ENCODE peak calls at places on chromosomes 12 and 14, in six cellular contexts. T is choroid plexus epithelial cell, S is HCT116, G is heart right ventricle, B is type B pancreatic cell, W is EL. Q is an unnamed sample.

GRCh38 chr12:96258451-96258933 is 64.3 kb downstream of the ELK3 start:
- DNase-seq in T (peak), S (no peak), G (peak), W (peak), B (no peak), Q (peak)

GRCh38 chr12:25264015-25264582 is 13.4 kb upstream of the KRAS start:
- DNase-seq in T (no peak), B (no peak), G (no peak), S (no peak), W (no peak), Q (no peak)

GRCh38 chr14:61381589-61381988 is 60.2 kb downstream of the PRKCH start:
- DNase-seq in T (no peak), S (no peak), G (no peak), B (no peak), W (no peak), Q (no peak)

GRCh38 chr14:60647081-60647836 is 2.0 kb downstream of the SIX1 start:
- DNase-seq in S (no peak), T (peak), B (no peak), G (no peak), W (peak), Q (no peak)

GRCh38 chr14:26286806-26287205 is 311.0 kb downstream of the NOVA1 start:
- DNase-seq in W (no peak), B (no peak), S (no peak), T (peak), G (no peak), Q (no peak)

GRCh38 chr14:97878727-97879126 is 1081.5 kb downstream of the VRK1 start:
- DNase-seq in W (no peak), S (no peak), B (no peak), T (no peak), G (peak), Q (no peak)

GRCh38 chr14:100781952-100782351 is 44.0 kb upstream of the MEG3 start:
- DNase-seq in G (no peak), W (no peak), S (no peak), T (no peak), B (no peak), Q (no peak)

GRCh38 chr12:88188180-88188579 is 46.1 kb downstream of the TMTC3 start:
- DNase-seq in S (no peak), B (no peak), G (no peak), T (peak), W (peak), Q (no peak)

GRCh38 chr12:18753481-18754117 is 15.7 kb downstream of the CAPZA3 start:
- DNase-seq in B (no peak), W (no peak), T (peak), S (no peak), G (peak), Q (peak)

GRCh38 chr12:115377230-115377629 is 693.3 kb upstream of the TBX3 start:
- DNase-seq in T (no peak), B (no peak), S (no peak), W (no peak), G (no peak), Q (no peak)

GRCh38 chr12:26810330-26810729 is 22.7 kb downstream of the ITPR2 start:
- DNase-seq in T (peak), S (no peak), B (no peak), G (peak), W (peak), Q (peak)

GRCh38 chr14:103552011-103552797 is 10.3 kb downstream of the BAG5 start:
- DNase-seq in S (no peak), B (no peak), W (peak), G (no peak), T (no peak), Q (peak)

GRCh38 chr12:67943295-67943892 is 45.9 kb upstream of the IFNG-AS1 start:
- DNase-seq in G (peak), B (no peak), S (peak), T (peak), W (peak), Q (no peak)

GRCh38 chr12:80412343-80412953 is 31.6 kb upstream of the PTPRQ start:
- DNase-seq in B (no peak), G (peak), W (peak), T (peak), S (peak), Q (no peak)

GRCh38 chr14:35879654-35880249 is 53.6 kb downstream of the BRMS1L start:
- DNase-seq in B (no peak), S (peak), T (peak), W (peak), G (no peak), Q (no peak)

GRCh38 chr12:80598004-80598606 is 109.3 kb upstream of the MYF6 start:
- DNase-seq in W (peak), S (peak), G (no peak), B (no peak), T (peak), Q (no peak)

GRCh38 chr14:44662250-44662891 is 155.3 kb upstream of the FSCB start:
- DNase-seq in G (no peak), T (no peak), W (no peak), S (no peak), B (no peak), Q (no peak)

GRCh38 chr14:23641915-23642588 is 5.9 kb downstream of the DHRS2 start:
- DNase-seq in T (no peak), G (no peak), W (no peak), B (no peak), S (no peak), Q (no peak)

GRCh38 chr12:82130763-82131162 is 227.4 kb downstream of the CCDC59 start:
- DNase-seq in B (no peak), G (no peak), W (no peak), T (no peak), S (no peak), Q (no peak)

GRCh38 chr12:50740307-50740706 is 23.6 kb upstream of the ATF1 start:
- DNase-seq in W (peak), G (no peak), S (no peak), B (no peak), T (no peak), Q (no peak)

GRCh38 chr12:39572551-39572950 is 47.1 kb downstream of the ABCD2 start:
- DNase-seq in B (no peak), G (no peak), S (no peak), T (no peak), W (no peak), Q (no peak)

GRCh38 chr12:67222302-67222701 is 46.9 kb upstream of the CAND1 start:
- DNase-seq in W (peak), T (peak), B (no peak), G (no peak), S (peak), Q (no peak)

GRCh38 chr12:121061831-121062230 is 22.8 kb upstream of the OASL start:
- DNase-seq in G (no peak), W (peak), T (peak), B (no peak), S (peak), Q (no peak)

GRCh38 chr12:24574538-24574937 is 374.4 kb downstream of the BCAT1 start:
- DNase-seq in T (no peak), G (no peak), B (no peak), W (no peak), S (no peak), Q (no peak)

GRCh38 chr14:31934767-31935266 is 142.3 kb upstream of the ARHGAP5 start:
- DNase-seq in W (peak), S (peak), B (no peak), T (peak), G (peak), Q (no peak)

GRCh38 chr12:96710127-96710745 is 196.8 kb upstream of the NEDD1 start:
- DNase-seq in B (no peak), T (no peak), G (no peak), W (no peak), S (no peak), Q (no peak)

GRCh38 chr12:62899568-62900390 is 35.2 kb downstream of the PPM1H start:
- DNase-seq in S (no peak), W (no peak), T (no peak), B (no peak), G (no peak), Q (no peak)

GRCh38 chr12:19351346-19351745 is 87.9 kb upstream of the AEBP2 start:
- DNase-seq in G (no peak), S (no peak), B (no peak), W (no peak), T (no peak), Q (no peak)

GRCh38 chr12:93762059-93762719 is 85.0 kb downstream of the CRADD start:
- DNase-seq in B (no peak), T (peak), S (no peak), W (peak), G (no peak), Q (no peak)

GRCh38 chr12:104460041-104460757 is 3.5 kb downstream of the CHST11 start:
- DNase-seq in G (no peak), B (no peak), W (no peak), S (no peak), T (no peak), Q (no peak)

Q was measured in Right ventricle myocardium inferior.